ENCODE peak calls at places on chromosome 10, in eight cellular contexts. One of them, this sample, is unnamed.
A peak's percentile ranks its signal among the peaks of the same experiment; 100 is the strongest.

GRCh38 chr10:44327461-44327860 is 57.4 kb downstream of the CXCL12 start:
- DNase-seq in transverse colon: no peak
- DNase-seq in GM12878: no peak
- DNase-seq in progenitor cell of endocrine pancreas: no peak
- DNase-seq in GM10248: no peak
- DNase-seq in ovary: no peak
- DNase-seq in lower lobe of right lung: no peak
- DNase-seq in Calu3: no peak
- DNase-seq in this sample: no peak

GRCh38 chr10:124699471-124700292 is 44.5 kb downstream of the FAM53B start:
- DNase-seq in GM12878: no peak
- DNase-seq in ovary: peak; percentile 51
- DNase-seq in Calu3: no peak
- DNase-seq in transverse colon: no peak
- DNase-seq in GM10248: no peak
- DNase-seq in lower lobe of right lung: no peak
- DNase-seq in progenitor cell of endocrine pancreas: no peak
- DNase-seq in this sample: no peak

GRCh38 chr10:77602913-77603528 is 34.6 kb downstream of the KCNMA1 start:
- DNase-seq in GM10248: no peak
- DNase-seq in lower lobe of right lung: no peak
- DNase-seq in transverse colon: no peak
- DNase-seq in Calu3: no peak
- DNase-seq in GM12878: no peak
- DNase-seq in progenitor cell of endocrine pancreas: no peak
- DNase-seq in ovary: no peak
- DNase-seq in this sample: peak; percentile 9

GRCh38 chr10:44477021-44477420 is 92.1 kb upstream of the CXCL12 start:
- DNase-seq in GM10248: no peak
- DNase-seq in ovary: no peak
- DNase-seq in Calu3: no peak
- DNase-seq in lower lobe of right lung: no peak
- DNase-seq in progenitor cell of endocrine pancreas: no peak
- DNase-seq in transverse colon: no peak
- DNase-seq in GM12878: no peak
- DNase-seq in this sample: no peak

GRCh38 chr10:86945361-86946214 is 11.8 kb downstream of the MMRN2 start:
- DNase-seq in progenitor cell of endocrine pancreas: no peak
- DNase-seq in ovary: peak; percentile 43
- DNase-seq in transverse colon: no peak
- DNase-seq in GM12878: no peak
- DNase-seq in GM10248: no peak
- DNase-seq in lower lobe of right lung: no peak
- DNase-seq in Calu3: peak; percentile 28
- DNase-seq in this sample: no peak

GRCh38 chr10:85645851-85646250 is 720.7 kb downstream of the GRID1 start:
- DNase-seq in GM10248: no peak
- DNase-seq in transverse colon: no peak
- DNase-seq in ovary: no peak
- DNase-seq in lower lobe of right lung: no peak
- DNase-seq in GM12878: no peak
- DNase-seq in Calu3: no peak
- DNase-seq in progenitor cell of endocrine pancreas: no peak
- DNase-seq in this sample: no peak

GRCh38 chr10:73931767-73932624 is 21.1 kb downstream of the PLAU start:
- DNase-seq in GM12878: peak; percentile 50
- DNase-seq in lower lobe of right lung: peak; percentile 56
- DNase-seq in ovary: no peak
- DNase-seq in progenitor cell of endocrine pancreas: no peak
- DNase-seq in GM10248: peak; percentile 75
- DNase-seq in transverse colon: no peak
- DNase-seq in Calu3: peak; percentile 94
- DNase-seq in this sample: peak; percentile 77

GRCh38 chr10:34728361-34728760 is 86.7 kb downstream of the PARD3 start:
- DNase-seq in GM12878: no peak
- DNase-seq in progenitor cell of endocrine pancreas: no peak
- DNase-seq in ovary: no peak
- DNase-seq in transverse colon: no peak
- DNase-seq in lower lobe of right lung: no peak
- DNase-seq in GM10248: no peak
- DNase-seq in Calu3: no peak
- DNase-seq in this sample: no peak

GRCh38 chr10:122051609-122052385 is 62.8 kb downstream of the TACC2 start:
- DNase-seq in Calu3: peak; percentile 60
- DNase-seq in GM12878: no peak
- DNase-seq in GM10248: no peak
- DNase-seq in ovary: peak; percentile 40
- DNase-seq in transverse colon: peak; percentile 75
- DNase-seq in progenitor cell of endocrine pancreas: no peak
- DNase-seq in lower lobe of right lung: peak; percentile 74
- DNase-seq in this sample: no peak

DNA sequence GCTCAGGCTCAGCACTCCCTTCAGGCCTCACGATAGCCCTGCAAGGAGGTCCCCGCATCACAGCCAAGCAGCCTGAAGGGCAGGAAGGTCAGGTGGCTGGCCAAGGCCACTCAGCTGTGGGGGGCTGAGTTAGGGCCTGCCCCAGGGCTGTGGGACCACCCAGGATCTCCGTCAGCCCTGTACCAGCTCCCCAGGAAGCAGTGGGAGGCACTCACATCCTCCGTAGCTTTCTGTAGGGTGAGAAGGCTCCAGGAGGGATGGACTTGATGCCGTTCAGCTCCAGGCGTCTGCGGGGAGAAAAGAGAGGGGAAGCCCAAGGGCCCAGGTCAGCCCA is 125.9 kb downstream of the SLIT1 start:
- DNase-seq in progenitor cell of endocrine pancreas: no peak
- DNase-seq in Calu3: no peak
- DNase-seq in GM12878: no peak
- DNase-seq in GM10248: no peak
- DNase-seq in ovary: no peak
- DNase-seq in transverse colon: no peak
- DNase-seq in lower lobe of right lung: no peak
- DNase-seq in this sample: no peak
- TF ChIP-seq CTCF in progenitor cell of endocrine pancreas: no peak
- TF ChIP-seq CTCF in Calu3: no peak
- TF ChIP-seq CTCF in GM12878: no peak
- TF ChIP-seq CTCF in GM10248: no peak
- TF ChIP-seq CTCF in ovary: no peak
- TF ChIP-seq CTCF in transverse colon: no peak
- TF ChIP-seq CTCF in lower lobe of right lung: no peak
- TF ChIP-seq CTCF in this sample: no peak

DNA sequence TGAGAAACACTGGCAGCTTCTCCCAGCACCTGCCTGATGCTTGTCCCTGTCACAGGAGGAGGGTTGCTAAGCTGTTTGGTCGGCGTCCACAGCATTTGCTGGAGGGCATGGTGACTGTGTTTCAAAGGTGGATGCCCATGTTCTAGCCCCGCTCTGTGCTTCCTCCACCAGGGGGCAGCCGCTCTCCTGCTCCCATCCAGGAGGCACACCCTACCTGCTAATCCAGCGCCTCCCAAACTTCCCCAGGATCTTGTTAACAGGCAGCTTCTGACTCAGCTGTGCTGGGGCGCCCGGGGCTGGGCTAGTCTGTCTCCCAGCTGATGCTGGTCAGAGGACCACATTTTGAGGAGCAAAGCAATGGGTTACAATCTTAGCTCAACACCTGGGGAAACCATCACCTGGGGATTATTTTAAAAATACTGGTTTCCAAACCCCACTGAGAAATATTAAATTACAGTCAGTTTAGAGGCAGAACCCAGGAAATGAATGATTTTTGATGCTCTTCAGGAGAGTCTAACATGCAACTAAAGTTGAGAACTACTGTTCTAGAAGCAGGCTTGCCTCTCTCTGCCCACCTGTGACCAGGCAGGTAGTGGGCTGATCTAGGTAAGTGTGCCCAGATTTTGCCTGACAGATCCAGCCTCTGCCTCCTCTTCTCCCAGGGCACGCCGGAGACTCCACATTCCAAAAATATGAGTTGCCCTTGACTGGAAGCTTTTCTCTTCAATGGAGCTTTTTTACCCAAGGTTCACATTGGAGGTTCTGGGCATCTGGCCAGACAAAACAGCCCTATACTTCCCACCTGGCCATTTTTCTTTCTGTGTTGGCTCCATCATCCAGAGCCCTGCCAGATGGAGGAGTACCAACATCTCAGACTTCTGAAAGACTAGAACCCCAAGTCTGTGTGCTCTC is 92.7 kb upstream of the GPR26 start:
- DNase-seq in GM12878: no peak
- DNase-seq in progenitor cell of endocrine pancreas: peak; percentile 61
- DNase-seq in GM10248: peak; percentile 66
- DNase-seq in Calu3: peak; percentile 77
- DNase-seq in ovary: no peak
- DNase-seq in lower lobe of right lung: peak; percentile 67
- DNase-seq in transverse colon: peak; percentile 59
- DNase-seq in this sample: peak; percentile 62
- TF ChIP-seq CTCF in GM12878: peak; percentile 63
- TF ChIP-seq CTCF in progenitor cell of endocrine pancreas: peak; percentile 85
- TF ChIP-seq CTCF in GM10248: peak; percentile 69
- TF ChIP-seq CTCF in Calu3: peak; percentile 62
- TF ChIP-seq CTCF in ovary: no peak
- TF ChIP-seq CTCF in lower lobe of right lung: peak; percentile 65
- TF ChIP-seq CTCF in transverse colon: peak; percentile 58
- TF ChIP-seq CTCF in this sample: peak; percentile 67

GRCh38 chr10:136465-136762 is 1.2 kb downstream of the ZMYND11 start:
- DNase-seq in GM12878: no peak
- DNase-seq in GM10248: no peak
- DNase-seq in Calu3: no peak
- DNase-seq in lower lobe of right lung: no peak
- DNase-seq in progenitor cell of endocrine pancreas: no peak
- DNase-seq in ovary: no peak
- DNase-seq in transverse colon: no peak
- DNase-seq in this sample: no peak

GRCh38 chr10:137031-137430 is 1.8 kb downstream of the ZMYND11 start:
- DNase-seq in ovary: no peak
- DNase-seq in progenitor cell of endocrine pancreas: no peak
- DNase-seq in GM12878: no peak
- DNase-seq in GM10248: peak; percentile 37
- DNase-seq in Calu3: peak; percentile 46
- DNase-seq in transverse colon: no peak
- DNase-seq in lower lobe of right lung: no peak
- DNase-seq in this sample: peak; percentile 78

GRCh38 chr10:137606-138005 is 2.4 kb downstream of the ZMYND11 start:
- DNase-seq in progenitor cell of endocrine pancreas: no peak
- DNase-seq in transverse colon: no peak
- DNase-seq in GM12878: no peak
- DNase-seq in ovary: no peak
- DNase-seq in Calu3: no peak
- DNase-seq in GM10248: no peak
- DNase-seq in lower lobe of right lung: no peak
- DNase-seq in this sample: no peak

GRCh38 chr10:142371-142770 is 7.1 kb downstream of the ZMYND11 start:
- DNase-seq in GM10248: no peak
- DNase-seq in lower lobe of right lung: no peak
- DNase-seq in progenitor cell of endocrine pancreas: no peak
- DNase-seq in Calu3: no peak
- DNase-seq in transverse colon: no peak
- DNase-seq in GM12878: no peak
- DNase-seq in ovary: no peak
- DNase-seq in this sample: no peak
- TF ChIP-seq CTCF in GM10248: no peak
- TF ChIP-seq CTCF in lower lobe of right lung: no peak
- TF ChIP-seq CTCF in progenitor cell of endocrine pancreas: no peak
- TF ChIP-seq CTCF in Calu3: no peak
- TF ChIP-seq CTCF in transverse colon: no peak
- TF ChIP-seq CTCF in GM12878: no peak
- TF ChIP-seq CTCF in ovary: no peak
- TF ChIP-seq CTCF in this sample: no peak

GRCh38 chr10:42827201-42827600 is 44.6 kb downstream of the BMS1 start:
- DNase-seq in GM10248: no peak
- DNase-seq in ovary: no peak
- DNase-seq in lower lobe of right lung: no peak
- DNase-seq in Calu3: no peak
- DNase-seq in progenitor cell of endocrine pancreas: no peak
- DNase-seq in transverse colon: no peak
- DNase-seq in GM12878: no peak
- DNase-seq in this sample: no peak
- TF ChIP-seq CTCF in GM10248: no peak
- TF ChIP-seq CTCF in ovary: no peak
- TF ChIP-seq CTCF in lower lobe of right lung: no peak
- TF ChIP-seq CTCF in Calu3: no peak
- TF ChIP-seq CTCF in progenitor cell of endocrine pancreas: peak; percentile 18
- TF ChIP-seq CTCF in transverse colon: no peak
- TF ChIP-seq CTCF in GM12878: no peak
- TF ChIP-seq CTCF in this sample: no peak

DNA sequence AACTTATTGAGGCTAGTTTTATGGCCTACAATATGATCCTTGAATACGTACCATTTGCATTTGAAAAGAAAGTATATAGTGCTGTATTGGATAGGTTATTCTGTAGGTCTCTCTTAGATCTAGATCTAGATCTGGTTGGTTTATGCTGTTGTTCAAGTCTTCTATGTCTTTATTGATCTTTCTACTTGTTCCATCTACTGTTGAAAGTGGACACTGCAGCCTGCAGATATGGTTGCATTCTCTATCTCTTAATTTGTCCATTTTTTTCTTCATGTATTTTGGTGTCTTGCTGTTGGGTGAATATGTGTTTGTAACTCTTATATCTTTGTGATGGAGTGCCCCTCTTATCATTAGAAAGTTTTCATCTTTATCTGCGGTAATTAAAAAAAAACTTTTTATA is 139.4 kb upstream of the PCDH15 start:
- DNase-seq in GM10248: no peak
- DNase-seq in GM12878: no peak
- DNase-seq in ovary: no peak
- DNase-seq in Calu3: no peak
- DNase-seq in lower lobe of right lung: no peak
- DNase-seq in transverse colon: no peak
- DNase-seq in progenitor cell of endocrine pancreas: no peak
- DNase-seq in this sample: no peak
- TF ChIP-seq CTCF in GM10248: peak; percentile 11
- TF ChIP-seq CTCF in GM12878: no peak
- TF ChIP-seq CTCF in ovary: no peak
- TF ChIP-seq CTCF in Calu3: no peak
- TF ChIP-seq CTCF in lower lobe of right lung: no peak
- TF ChIP-seq CTCF in transverse colon: no peak
- TF ChIP-seq CTCF in progenitor cell of endocrine pancreas: no peak
- TF ChIP-seq CTCF in this sample: no peak

GRCh38 chr10:90658791-90659190 is 199.0 kb downstream of the HTR7 start:
- DNase-seq in transverse colon: no peak
- DNase-seq in GM12878: no peak
- DNase-seq in progenitor cell of endocrine pancreas: no peak
- DNase-seq in lower lobe of right lung: no peak
- DNase-seq in Calu3: no peak
- DNase-seq in GM10248: no peak
- DNase-seq in ovary: no peak
- DNase-seq in this sample: no peak
- TF ChIP-seq CTCF in transverse colon: no peak
- TF ChIP-seq CTCF in GM12878: no peak
- TF ChIP-seq CTCF in progenitor cell of endocrine pancreas: peak; percentile 23
- TF ChIP-seq CTCF in lower lobe of right lung: no peak
- TF ChIP-seq CTCF in Calu3: no peak
- TF ChIP-seq CTCF in GM10248: no peak
- TF ChIP-seq CTCF in ovary: no peak
- TF ChIP-seq CTCF in this sample: no peak